ENCODE peak calls at places on chromosomes 13 and 19, in four cellular contexts. U, W, K and L are unnamed samples.

GRCh38 chr13:40549500-40550094 is 116.8 kb downstream of the FOXO1 start:
- DNase-seq in W (no peak), U (no peak), K (no peak), L (no peak)

GRCh38 chr13:99033814-99034213 is 56.0 kb upstream of the DOCK9 start:
- DNase-seq in U (no peak), W (no peak), K (no peak), L (no peak)

GRCh38 chr13:111324736-111325135 is 4.3 kb downstream of the TEX29 start:
- DNase-seq in K (no peak), U (no peak), W (no peak), L (no peak)

GRCh38 chr13:33548065-33548464 is 262.5 kb upstream of the STARD13 start:
- DNase-seq in U (no peak), W (no peak), K (no peak), L (no peak)

GRCh38 chr13:19089315-19089714 is 92.3 kb downstream of the TUBA3C start:
- DNase-seq in U (no peak), K (no peak), W (no peak), L (no peak)

GRCh38 chr13:72726721-72727416 is 560 bp downstream of the MZT1 start:
- DNase-seq in K (peak; percentile 68), U (peak; percentile 68), W (peak; percentile 71), L (peak; percentile 70)

GRCh38 chr19:47186337-47187022 is 44.5 kb downstream of the BBC3 start:
- DNase-seq in W (no peak), K (no peak), U (no peak), L (no peak)

GRCh38 chr13:70253834-70254233 is 145.6 kb upstream of the KLHL1 start:
- DNase-seq in K (no peak), U (no peak), W (no peak), L (no peak)

GRCh38 chr19:49678970-49679831 is 2.1 kb downstream of the PRMT1 start:
- DNase-seq in K (no peak), W (no peak), U (no peak), L (no peak)

GRCh38 chr13:84994582-84994981 is 804.6 kb downstream of the SLITRK6 start:
- DNase-seq in U (no peak), K (no peak), W (no peak), L (no peak)

GRCh38 chr19:18768046-18768771 is 22.9 kb downstream of the COMP start:
- DNase-seq in W (no peak), K (no peak), U (peak; percentile 51), L (peak; percentile 63)

GRCh38 chr19:28023064-28023463 is 1189.9 kb downstream of the UQCRFS1 start:
- DNase-seq in U (no peak), K (no peak), W (no peak), L (no peak)

GRCh38 chr19:27935669-27936068 is 1277.3 kb downstream of the UQCRFS1 start:
- DNase-seq in W (no peak), K (no peak), U (no peak), L (no peak)

GRCh38 chr19:13289295-13289694 is 139.1 kb downstream of the IER2 start:
- DNase-seq in U (no peak), W (no peak), K (no peak), L (no peak)

GRCh38 chr13:20230913-20231838 is 943 bp downstream of the GJB6 start:
- DNase-seq in K (no peak), W (no peak), U (no peak), L (no peak)

GRCh38 chr19:11931051-11931450 is 6.1 kb downstream of the ZNF700 start:
- DNase-seq in K (no peak), U (no peak), W (no peak), L (no peak)

GRCh38 chr19:772730-773436 is 22.0 kb downstream of the MISP start:
- DNase-seq in W (no peak), K (no peak), U (no peak), L (peak; percentile 74)

GRCh38 chr13:26247608-26248007 is 6.3 kb upstream of the CDK8 start:
- DNase-seq in W (no peak), K (no peak), U (no peak), L (no peak)

GRCh38 chr19:39518975-39519374 is 4.0 kb downstream of the SELENOV start:
- DNase-seq in W (no peak), U (no peak), K (no peak), L (no peak)

GRCh38 chr19:34881982-34882381 is 44.7 kb upstream of the ZNF30 start:
- DNase-seq in K (no peak), W (no peak), U (no peak), L (no peak)

GRCh38 chr19:35869327-35870123 is 1.2 kb downstream of the APLP1 start:
- DNase-seq in K (peak; percentile 87), W (peak; percentile 80), U (peak; percentile 100), L (peak; percentile 95)

GRCh38 chr13:34347784-34348573 is 530.0 kb downstream of the RFC3 start:
- DNase-seq in K (no peak), U (no peak), W (no peak), L (no peak)

GRCh38 chr13:31236211-31236786 is 36.5 kb downstream of the B3GLCT start:
- DNase-seq in U (no peak), W (no peak), K (no peak), L (no peak)

GRCh38 chr13:40063278-40063698 is 407.8 kb downstream of the COG6 start:
- DNase-seq in W (no peak), K (no peak), U (no peak), L (no peak)

GRCh38 chr13:42925626-42926025 is 66.4 kb downstream of the EPSTI1 start:
- DNase-seq in K (no peak), W (no peak), U (no peak), L (no peak)

GRCh38 chr13:110683203-110683883 is 22.6 kb downstream of the CARS2 start:
- DNase-seq in W (no peak), U (no peak), K (no peak), L (no peak)

GRCh38 chr19:56348289-56348877 is 33.7 kb upstream of the ZSCAN5A start:
- DNase-seq in W (no peak), K (no peak), U (no peak), L (no peak)

DNA sequence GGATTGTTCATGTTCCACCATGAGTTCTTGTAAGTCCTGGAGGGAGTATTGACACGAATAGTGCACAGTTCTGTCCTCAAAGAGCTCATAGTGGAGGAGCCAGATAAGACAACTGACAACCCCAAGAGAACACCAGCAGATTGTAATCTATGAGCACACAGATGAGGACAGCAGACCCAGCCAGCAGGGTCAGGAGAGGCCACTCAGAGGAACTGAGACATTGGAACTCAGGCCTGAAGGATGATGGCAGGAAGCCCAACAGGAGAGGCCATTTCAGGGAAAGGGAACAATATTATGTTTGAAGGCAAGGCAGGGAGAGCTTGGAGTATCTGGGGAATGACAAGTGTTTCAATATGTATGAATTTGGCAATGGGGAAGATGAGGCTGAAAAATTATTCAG is 63.7 kb upstream of the IPO5 start:
- DNase-seq in W (no peak), U (no peak), K (no peak), L (no peak)
- TF ChIP-seq CTCF in W (no peak), U (no peak), K (no peak), L (no peak)

GRCh38 chr19:43781630-43782310 is 997 bp upstream of the KCNN4 start:
- DNase-seq in U (no peak), W (no peak), K (no peak), L (no peak)

GRCh38 chr19:43780706-43781525 is at the start of gene KCNN4:
- DNase-seq in U (no peak), W (no peak), K (no peak), L (no peak)

GRCh38 chr19:43778651-43779050 is 2.1 kb downstream of the KCNN4 start:
- DNase-seq in W (no peak), U (no peak), K (no peak), L (no peak)

GRCh38 chr19:43779147-43779819 is 1.5 kb downstream of the KCNN4 start:
- DNase-seq in U (no peak), W (peak; percentile 78), K (no peak), L (no peak)

DNA sequence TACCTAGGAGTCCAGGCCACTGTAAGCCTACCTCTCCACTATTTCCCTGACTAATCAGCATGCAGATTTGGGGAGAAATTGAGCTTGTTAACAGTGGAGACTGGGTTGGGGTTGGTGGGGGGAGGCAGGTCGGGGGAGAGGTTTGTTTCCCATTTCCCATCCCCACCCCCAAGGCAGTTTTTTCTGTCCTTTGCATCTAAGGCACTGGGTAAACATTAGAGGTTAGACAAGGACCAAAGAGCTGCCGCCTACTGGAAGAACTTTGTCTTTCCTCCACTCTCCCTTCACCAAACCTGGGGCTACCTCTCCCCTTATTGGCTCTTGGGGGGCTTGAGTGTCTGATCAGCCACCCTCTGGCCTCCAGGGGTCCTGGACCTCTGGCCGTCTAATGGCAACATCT is 953 bp downstream of the KCNN4 start:
- DNase-seq in U (no peak), K (no peak), W (no peak), L (no peak)
- TF ChIP-seq CTCF in U (no peak), K (no peak), W (no peak), L (no peak)

GRCh38 chr13:102729560-102730275 is 34.9 kb upstream of the METTL21C start:
- DNase-seq in K (no peak), U (no peak), W (no peak), L (no peak)

GRCh38 chr13:102721800-102722231 is 27.0 kb upstream of the METTL21C start:
- DNase-seq in W (no peak), U (no peak), K (no peak), L (no peak)

GRCh38 chr13:102724923-102725322 is 30.1 kb upstream of the METTL21C start:
- DNase-seq in K (no peak), W (no peak), U (no peak), L (no peak)

GRCh38 chr13:102726430-102726829 is 31.6 kb upstream of the METTL21C start:
- DNase-seq in K (no peak), W (no peak), U (no peak), L (no peak)
- TF ChIP-seq CTCF in K (no peak), W (no peak), U (no peak), L (no peak)

GRCh38 chr13:77274126-77274525 is 52.8 kb downstream of the MYCBP2 start:
- DNase-seq in K (no peak), U (no peak), W (no peak), L (no peak)
- TF ChIP-seq CTCF in K (no peak), U (no peak), W (no peak), L (no peak)

GRCh38 chr19:51637362-51637978 is 7.3 kb upstream of the SIGLEC5 start:
- DNase-seq in W (no peak), U (no peak), K (no peak), L (no peak)
- TF ChIP-seq CTCF in W (peak; percentile 22), U (peak; percentile 42), K (no peak), L (peak; percentile 22)

GRCh38 chr19:3154957-3155736 is 19.3 kb downstream of the GNA15 start:
- DNase-seq in U (no peak), K (peak; percentile 47), W (peak; percentile 82), L (no peak)
- TF ChIP-seq CTCF in U (no peak), K (no peak), W (no peak), L (no peak)

GRCh38 chr13:61286148-61286745 is 129.4 kb downstream of the PCDH20 start:
- DNase-seq in W (no peak), U (peak; percentile 52), K (no peak), L (no peak)
- TF ChIP-seq CTCF in W (no peak), U (peak; percentile 62), K (no peak), L (peak; percentile 20)